ENCODE peak calls at places on chromosomes 7 and 10, in six cellular contexts. C is upper lobe of left lung, N is AG04449, R is endodermal cell, K is foreskin keratinocyte, Y is epithelial cell of esophagus. S is an unnamed sample.
A peak's percentile ranks its signal among the peaks of the same experiment; 100 is the strongest.

GRCh38 chr7:55567495-55568070 is 4.7 kb downstream of the VOPP1 start:
- DNase-seq in K (no peak), C (no peak), R (no peak), N (no peak), Y (no peak), S (no peak)

GRCh38 chr7:93715234-93715633 is 140.7 kb upstream of the CALCR start:
- DNase-seq in R (peak; percentile 89), K (peak; percentile 6), C (no peak), Y (peak; percentile 52), N (no peak), S (no peak)

GRCh38 chr7:105664816-105665525 is 83.7 kb upstream of the EFCAB10 start:
- DNase-seq in N (no peak), Y (no peak), K (no peak), R (peak; percentile 95), C (no peak), S (no peak)

GRCh38 chr10:79229830-79230562 is 117.3 kb upstream of the PPIF start:
- DNase-seq in Y (no peak), K (no peak), R (peak; percentile 89), C (no peak), N (no peak), S (no peak)

GRCh38 chr7:115707236-115707635 is 323.3 kb downstream of the TFEC start:
- DNase-seq in K (no peak), Y (peak; percentile 41), N (no peak), R (peak; percentile 66), C (no peak), S (no peak)

GRCh38 chr7:35848728-35849127 is 47.9 kb downstream of the SEPTIN7 start:
- DNase-seq in K (no peak), Y (no peak), N (no peak), C (no peak), R (no peak), S (no peak)

GRCh38 chr7:158765020-158765419 is 60.4 kb upstream of the NCAPG2 start:
- DNase-seq in K (no peak), Y (no peak), N (no peak), C (peak; percentile 58), R (no peak), S (no peak)

GRCh38 chr10:46094197-46094500 is 48.1 kb upstream of the MSMB start:
- DNase-seq in R (no peak), C (no peak), N (no peak), K (no peak), Y (no peak), S (no peak)

GRCh38 chr10:44389150-44389549 is 4.3 kb upstream of the CXCL12 start:
- DNase-seq in Y (no peak), C (no peak), K (no peak), N (no peak), R (peak; percentile 31), S (no peak)

DNA sequence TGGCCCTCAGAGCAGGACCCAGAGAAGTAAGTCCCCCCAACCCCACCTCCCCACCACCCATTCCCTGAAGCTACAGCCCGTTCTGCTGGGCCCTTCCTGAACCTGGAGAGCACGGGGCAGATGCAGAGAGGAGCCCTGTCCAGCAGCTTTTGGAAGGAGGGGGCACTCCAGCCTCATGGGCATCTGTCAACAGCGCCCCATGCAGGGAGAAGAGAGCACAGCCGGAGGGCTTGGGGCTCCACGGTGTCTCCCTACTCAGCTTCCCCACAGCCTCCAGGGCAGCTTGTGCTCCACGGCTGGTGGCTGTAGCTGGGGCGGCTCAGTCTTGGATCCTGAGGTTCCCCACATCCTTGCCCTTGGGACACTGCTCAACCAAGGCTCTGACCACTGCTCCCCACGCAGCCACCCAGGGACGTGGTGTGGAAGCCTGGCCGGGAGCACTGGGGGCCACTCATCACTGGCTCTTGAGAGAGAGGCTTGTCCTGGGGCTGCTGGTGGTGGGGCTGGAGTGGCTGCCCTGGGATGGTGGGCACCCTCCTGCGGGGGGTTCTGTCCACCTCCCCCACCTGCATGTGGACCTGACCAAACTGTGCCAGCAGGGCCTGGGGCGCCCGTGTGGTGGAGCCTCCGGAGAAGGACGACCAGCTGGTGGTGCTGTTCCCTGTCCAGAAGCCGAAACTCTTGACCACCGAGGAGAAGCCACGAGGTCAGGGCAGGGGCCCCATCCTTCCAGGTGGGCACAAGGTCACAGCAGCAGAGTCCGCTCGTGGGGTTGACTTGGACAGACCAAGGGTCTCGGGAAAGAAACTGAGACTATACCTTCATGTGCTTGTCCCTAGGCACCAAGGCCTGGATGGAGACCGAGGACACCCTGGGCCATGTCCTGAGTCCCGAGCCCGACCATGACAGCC is 4.5 kb downstream of the PRAP1 start:
- DNase-seq in K (no peak), Y (no peak), N (no peak), R (peak; percentile 84), C (peak; percentile 73), S (no peak)
- TF ChIP-seq CTCF in K (no peak), Y (no peak), N (no peak), R (peak; percentile 46), C (no peak), S (no peak)

GRCh38 chr7:43511029-43511428 is 71.9 kb upstream of the STK17A start:
- DNase-seq in R (peak; percentile 65), K (no peak), C (no peak), N (no peak), Y (peak; percentile 14), S (no peak)
- TF ChIP-seq CTCF in R (peak; percentile 64), K (peak; percentile 30), C (no peak), N (peak; percentile 1), Y (peak; percentile 23), S (no peak)

GRCh38 chr7:147078324-147078723 is 961.7 kb downstream of the CNTNAP2 start:
- DNase-seq in C (no peak), N (no peak), K (no peak), R (no peak), Y (no peak), S (no peak)

GRCh38 chr7:147081117-147081516 is 964.5 kb downstream of the CNTNAP2 start:
- DNase-seq in K (no peak), R (no peak), Y (no peak), N (no peak), C (no peak), S (no peak)

DNA sequence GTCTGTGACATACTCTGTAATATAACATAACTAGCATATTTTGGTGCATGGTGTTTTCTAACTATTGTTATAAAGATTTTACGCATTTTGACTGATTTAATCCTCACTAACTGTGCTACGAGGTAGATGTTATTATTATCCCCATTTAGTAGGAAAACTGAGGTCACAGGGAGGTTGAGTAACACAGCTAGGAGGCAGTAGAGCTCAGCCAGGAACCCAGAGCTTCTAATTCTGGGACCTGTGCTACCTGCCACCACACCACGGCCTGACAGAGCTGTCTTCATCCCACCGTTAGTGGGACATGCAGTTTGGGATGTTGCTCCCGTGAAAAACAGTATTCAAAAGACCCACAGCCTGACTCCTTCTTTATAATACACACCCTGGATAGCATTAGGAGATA is 962.5 kb downstream of the CNTNAP2 start:
- DNase-seq in Y (no peak), R (no peak), N (no peak), K (no peak), C (no peak), S (no peak)
- TF ChIP-seq CTCF in Y (no peak), R (peak; percentile 50), N (no peak), K (no peak), C (no peak), S (no peak)

DNA sequence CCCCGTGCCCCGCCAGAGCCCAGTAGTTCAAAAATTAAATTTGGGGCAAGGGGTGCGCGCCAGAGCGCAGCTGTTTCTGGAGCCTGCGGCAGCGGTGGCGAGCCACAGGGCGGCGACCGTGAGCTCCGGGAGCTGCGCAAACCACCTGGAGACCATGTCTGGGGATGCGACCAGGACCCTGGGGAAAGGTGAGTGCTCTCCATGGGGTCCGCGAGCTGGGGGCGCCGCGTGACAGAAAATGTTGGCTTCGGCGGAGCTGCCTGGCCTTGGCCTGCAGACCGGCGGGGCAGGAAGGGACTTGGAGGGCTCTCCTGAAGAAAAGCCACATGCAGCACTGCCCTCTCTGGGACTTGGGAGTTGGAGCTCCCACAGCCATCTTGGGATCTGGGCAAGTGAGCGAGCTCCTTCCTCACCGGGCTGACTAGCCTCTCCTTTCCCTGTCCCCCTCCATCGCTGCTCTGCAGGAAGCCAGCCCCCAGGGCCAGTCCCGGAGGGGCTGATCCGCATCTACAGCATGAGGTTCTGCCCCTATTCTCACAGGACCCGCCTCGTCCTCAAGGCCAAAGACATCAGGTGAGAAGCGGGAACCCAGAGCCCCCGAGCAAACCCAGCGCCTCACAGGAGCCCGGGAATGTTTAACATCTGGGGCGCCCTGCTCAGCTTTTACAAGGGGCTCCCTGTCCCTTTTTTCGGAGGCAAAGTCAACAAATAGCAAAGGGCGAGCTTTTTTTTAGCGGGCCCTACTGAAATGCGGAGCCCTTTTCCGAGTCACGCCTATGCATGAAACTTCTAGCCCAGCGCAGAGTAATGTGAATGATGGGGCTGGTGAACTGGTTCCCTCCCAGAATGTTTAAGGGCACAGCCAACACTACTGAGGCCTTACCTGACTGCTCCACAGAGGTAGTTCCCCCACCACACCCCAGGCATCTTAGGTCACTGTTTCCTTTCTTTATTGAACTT is 6.1 kb downstream of the GSTO2 start:
- DNase-seq in Y (peak; percentile 67), N (no peak), C (peak; percentile 91), K (no peak), R (peak; percentile 91), S (no peak)
- TF ChIP-seq CTCF in Y (peak; percentile 91), N (peak; percentile 92), C (peak; percentile 89), K (peak; percentile 89), R (peak; percentile 94), S (peak; percentile 53)

GRCh38 chr10:49379596-49380410 is 16.1 kb downstream of the DRGX start:
- DNase-seq in Y (peak; percentile 15), N (no peak), C (no peak), R (peak; percentile 80), K (no peak), S (no peak)
- TF ChIP-seq CTCF in Y (peak; percentile 34), N (peak; percentile 21), C (no peak), R (peak; percentile 60), K (peak; percentile 23), S (no peak)

DNA sequence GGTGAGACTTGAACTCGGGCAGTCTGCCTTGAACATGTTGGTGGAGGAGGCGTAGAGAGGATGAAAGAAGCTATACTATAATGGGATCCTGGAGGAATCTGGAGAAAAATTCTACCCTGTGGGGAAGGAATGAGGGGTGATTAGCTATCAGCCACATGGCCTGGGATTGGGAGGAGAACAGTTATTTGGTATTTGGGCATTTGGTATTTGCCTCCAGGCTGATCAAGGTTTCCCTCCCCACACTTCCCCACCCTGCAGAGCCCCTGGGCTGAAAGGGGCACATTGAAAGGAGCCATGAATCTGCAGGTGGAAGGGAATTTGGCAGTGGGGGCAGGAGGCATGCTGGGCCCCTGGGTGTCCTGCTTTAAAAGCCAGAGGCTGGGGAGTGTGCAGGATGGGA is 235.3 kb downstream of the INHBA start:
- DNase-seq in C (no peak), R (no peak), N (no peak), K (no peak), Y (no peak), S (no peak)
- TF ChIP-seq CTCF in C (no peak), R (no peak), N (no peak), K (no peak), Y (no peak), S (no peak)

GRCh38 chr7:121329460-121330052 is 756 bp downstream of the WNT16 start:
- DNase-seq in K (no peak), C (peak; percentile 73), Y (peak; percentile 51), N (no peak), R (peak; percentile 87), S (no peak)
- TF ChIP-seq CTCF in K (peak; percentile 65), C (no peak), Y (peak; percentile 38), N (peak; percentile 4), R (peak; percentile 53), S (no peak)

DNA sequence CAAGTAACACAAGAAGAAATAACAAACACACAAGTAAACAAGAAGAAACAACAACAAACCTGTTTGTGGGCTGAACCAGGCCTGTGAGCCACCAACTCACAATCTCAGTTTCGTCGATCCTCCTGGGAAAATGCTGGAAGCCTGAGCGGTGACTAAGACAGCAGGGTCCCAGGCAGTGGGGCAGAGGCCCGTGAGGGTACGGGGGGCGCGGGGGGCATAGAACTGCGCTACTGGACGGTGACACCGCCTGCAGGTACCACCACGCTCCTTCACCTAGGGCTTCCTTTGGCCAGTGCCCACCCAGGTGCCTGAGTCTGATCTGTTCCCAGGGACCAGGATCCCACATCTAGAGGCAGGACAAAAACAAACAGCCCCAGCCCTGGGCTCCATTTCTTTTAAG is 3.4 kb upstream of the CALN1 start:
- DNase-seq in K (no peak), N (no peak), Y (no peak), C (no peak), R (no peak), S (no peak)
- TF ChIP-seq CTCF in K (no peak), N (no peak), Y (no peak), C (no peak), R (no peak), S (no peak)

S was measured in natural killer cell.